ENCODE peak calls at places on chromosomes 11 and 22, in four cellular contexts. B is GM12878, O is K562, E is WTC11. Q is an unnamed sample.

GRCh38 chr22:22687638-22688500 is 43.5 kb downstream of the GGTLC2 start:
- DNase-seq in B (no peak), O (peak; percentile 92), E (peak; percentile 24), Q (peak; percentile 60)

GRCh38 chr11:44324787-44325525 is 15.0 kb upstream of the ALX4 start:
- DNase-seq in B (no peak), O (no peak), E (no peak), Q (peak; percentile 55)

GRCh38 chr11:70233511-70233919 is 30.4 kb downstream of the FADD start:
- DNase-seq in B (no peak), O (peak; percentile 37), E (no peak), Q (no peak)

GRCh38 chr22:38953577-38954413 is 3.6 kb upstream of the APOBEC3A start:
- DNase-seq in B (peak; percentile 85), O (no peak), E (no peak), Q (no peak)

GRCh38 chr11:17653606-17654005 is 65.8 kb upstream of the MYOD1 start:
- DNase-seq in B (no peak), O (no peak), E (no peak), Q (no peak)

GRCh38 chr11:18704698-18705097 is 6.1 kb downstream of the TMEM86A start:
- DNase-seq in B (no peak), O (no peak), E (no peak), Q (no peak)

GRCh38 chr11:64060861-64061444 is 25.2 kb downstream of the FLRT1 start:
- DNase-seq in B (no peak), O (peak; percentile 96), E (peak; percentile 83), Q (peak; percentile 81)

GRCh38 chr22:49917997-49918910 is at the start of the genes ALG12 and CRELD2:
- DNase-seq in B (peak; percentile 70), O (peak; percentile 96), E (peak; percentile 98), Q (peak; percentile 100)

GRCh38 chr11:21814169-21814568 is 378.7 kb upstream of the ANO5 start:
- DNase-seq in B (no peak), O (no peak), E (no peak), Q (no peak)

GRCh38 chr11:86608251-86608799 is 64.1 kb downstream of the ME3 start:
- DNase-seq in B (peak; percentile 21), O (peak; percentile 76), E (peak; percentile 56), Q (peak; percentile 40)

DNA sequence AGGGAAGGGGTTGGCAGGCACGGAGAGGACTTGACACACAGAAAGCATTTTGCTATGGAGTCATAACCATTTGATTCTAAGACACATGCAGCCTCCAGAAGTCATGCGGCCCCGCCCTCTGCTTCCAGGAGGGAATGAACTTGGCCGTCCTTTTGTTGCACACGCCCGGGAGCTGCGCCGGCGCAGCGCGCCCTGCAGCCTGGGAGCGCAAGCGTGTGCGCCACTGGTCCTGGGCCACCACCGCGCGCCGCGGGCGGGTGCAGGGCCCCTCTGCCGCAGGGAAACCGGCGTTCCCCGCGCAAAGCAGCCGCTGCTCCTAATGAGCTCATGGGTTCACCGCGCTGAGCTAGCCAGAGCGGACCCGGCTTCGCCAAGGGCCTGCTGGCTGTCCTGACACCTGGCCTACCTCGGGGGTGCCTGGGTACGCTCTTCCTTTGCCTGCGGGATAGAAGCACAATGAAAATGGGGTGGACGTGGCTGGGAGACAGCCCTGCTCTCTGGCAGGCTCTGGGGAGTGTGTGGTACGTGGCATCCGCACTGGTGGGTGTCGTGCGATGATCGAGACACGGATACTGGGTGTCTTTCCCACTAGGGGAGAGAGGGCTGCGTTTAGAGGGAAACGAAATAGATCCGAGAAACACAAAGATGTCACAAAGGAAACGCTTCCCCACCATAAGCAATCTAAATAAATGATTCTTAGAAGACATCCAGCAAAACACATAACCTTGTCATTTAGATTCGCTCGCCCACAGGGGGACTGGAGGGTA is 669 bp downstream of the MICAL3 start:
- DNase-seq in B (no peak), O (peak; percentile 61), E (peak; percentile 67), Q (peak; percentile 87)
- TF ChIP-seq USF1 in B (no peak), O (no peak), E (no peak), Q (peak; percentile 22)

DNA sequence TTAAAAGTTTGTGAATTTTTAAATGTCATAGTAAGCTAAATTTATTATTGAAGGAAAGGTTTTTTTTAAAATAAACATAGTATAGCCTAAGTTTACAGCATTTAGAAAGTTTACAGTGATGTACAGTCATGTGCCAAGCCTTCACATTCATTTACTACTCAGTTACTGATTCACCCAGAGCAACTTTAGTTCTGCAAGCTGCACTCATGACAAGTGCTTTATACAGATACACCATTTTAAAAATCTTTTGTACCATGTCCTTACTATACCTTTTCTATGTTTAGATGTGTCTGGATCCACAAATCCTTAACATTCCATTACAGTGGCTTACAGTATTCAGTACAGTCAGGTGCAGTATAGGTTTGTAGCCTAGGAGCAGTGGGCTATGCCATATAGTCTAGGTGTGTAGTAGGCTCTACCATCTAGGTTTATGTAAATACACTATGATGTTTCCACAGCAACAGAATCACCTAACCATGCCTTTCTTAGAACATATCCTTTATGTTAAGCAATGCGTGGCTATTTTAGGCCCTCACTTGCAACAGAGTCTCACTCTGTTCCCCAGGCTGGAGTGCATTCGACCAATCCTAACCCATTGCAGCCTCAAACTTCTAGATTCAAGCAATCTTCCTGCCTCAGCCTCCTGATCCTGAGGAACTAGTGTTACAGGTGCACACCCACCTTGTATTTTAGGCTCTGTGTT is 79.5 kb upstream of the SLC25A18 start:
- DNase-seq in B (no peak), O (no peak), E (no peak), Q (no peak)
- TF ChIP-seq USF1 in B (no peak), O (no peak), E (no peak), Q (no peak)

GRCh38 chr11:107857550-107858216 is 904 bp downstream of the SLC35F2 start:
- DNase-seq in B (no peak), O (no peak), E (no peak), Q (no peak)

GRCh38 chr11:107856180-107856980 is 2.2 kb downstream of the SLC35F2 start:
- DNase-seq in B (no peak), O (no peak), E (no peak), Q (no peak)

GRCh38 chr11:107856981-107857517 is 1.5 kb downstream of the SLC35F2 start:
- DNase-seq in B (no peak), O (no peak), E (no peak), Q (no peak)

GRCh38 chr11:107859459-107860239 is 1.1 kb upstream of the SLC35F2 start:
- DNase-seq in B (peak; percentile 63), O (no peak), E (peak; percentile 51), Q (peak; percentile 55)

DNA sequence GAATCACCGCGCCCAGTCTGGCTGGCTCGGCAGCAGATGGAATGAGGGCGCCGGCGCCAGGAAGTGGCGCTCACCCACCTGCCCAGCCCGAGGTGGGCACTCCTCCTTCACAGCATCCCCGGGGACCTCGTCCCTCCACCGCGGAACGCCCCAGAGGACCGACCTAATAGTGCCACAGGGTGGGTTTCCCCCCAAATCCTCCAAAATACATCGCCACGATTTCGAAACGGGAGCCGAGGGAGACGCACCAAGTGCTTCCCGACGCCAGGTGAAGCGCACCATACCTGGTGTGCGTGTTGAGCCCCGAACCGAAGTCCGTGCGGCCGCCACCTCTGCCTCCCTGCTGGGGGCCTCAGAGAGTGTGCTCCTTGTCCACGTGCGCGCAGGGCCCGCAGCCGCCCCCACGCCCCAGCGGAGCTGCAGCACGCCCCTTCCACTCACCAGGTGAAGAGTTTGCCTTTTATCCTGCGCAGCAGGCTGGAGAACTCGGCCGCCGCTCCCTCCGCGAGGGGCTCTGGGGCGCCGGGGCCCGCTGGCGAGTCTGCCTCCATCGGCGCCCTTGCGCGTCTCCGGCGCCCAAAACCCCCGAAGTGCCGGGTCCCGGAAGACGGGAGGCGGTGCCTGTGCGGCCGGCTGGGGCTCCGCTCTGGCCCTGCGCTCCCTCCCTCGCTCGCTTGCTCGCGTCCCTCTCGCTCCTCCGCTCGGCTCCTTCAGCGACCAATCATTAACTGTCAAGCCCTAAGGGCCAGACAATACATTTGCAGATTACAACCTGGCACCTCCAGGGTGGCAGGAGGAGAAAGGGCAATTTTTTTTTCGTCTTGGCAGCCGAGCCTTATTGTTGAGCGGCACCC is at the start of gene SLC35F2:
- DNase-seq in B (peak; percentile 80), O (peak; percentile 73), E (peak; percentile 80), Q (peak; percentile 86)
- TF ChIP-seq USF1 in B (peak; percentile 62), O (peak; percentile 79), E (peak; percentile 41), Q (no peak)

GRCh38 chr11:14578551-14578956 is 58.4 kb upstream of the PSMA1 start:
- DNase-seq in B (peak; percentile 65), O (peak; percentile 38), E (no peak), Q (peak; percentile 24)
- TF ChIP-seq USF1 in B (no peak), O (no peak), E (no peak), Q (no peak)

DNA sequence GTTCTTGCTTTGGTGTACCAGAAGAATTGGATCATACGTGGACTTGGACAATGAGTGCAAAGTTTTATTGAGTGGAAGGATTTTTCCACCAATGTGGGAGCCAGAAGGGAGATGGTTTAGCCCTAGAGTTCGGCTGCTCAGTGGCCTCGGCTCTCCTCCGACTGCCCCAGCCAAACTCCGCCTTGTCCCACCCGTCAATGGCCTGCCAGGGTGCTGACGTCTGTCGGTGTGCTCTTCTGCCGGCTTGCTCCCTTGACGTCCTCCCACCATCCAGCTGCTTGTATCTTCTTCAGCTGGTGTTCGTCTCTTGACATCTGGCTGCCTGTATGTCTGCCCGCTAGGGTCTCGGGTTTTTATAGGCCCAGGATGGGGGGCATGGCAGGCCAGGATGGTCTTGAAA is 154.8 kb downstream of the APOL5 start:
- DNase-seq in B (no peak), O (no peak), E (no peak), Q (no peak)
- TF ChIP-seq USF1 in B (no peak), O (no peak), E (no peak), Q (no peak)

DNA sequence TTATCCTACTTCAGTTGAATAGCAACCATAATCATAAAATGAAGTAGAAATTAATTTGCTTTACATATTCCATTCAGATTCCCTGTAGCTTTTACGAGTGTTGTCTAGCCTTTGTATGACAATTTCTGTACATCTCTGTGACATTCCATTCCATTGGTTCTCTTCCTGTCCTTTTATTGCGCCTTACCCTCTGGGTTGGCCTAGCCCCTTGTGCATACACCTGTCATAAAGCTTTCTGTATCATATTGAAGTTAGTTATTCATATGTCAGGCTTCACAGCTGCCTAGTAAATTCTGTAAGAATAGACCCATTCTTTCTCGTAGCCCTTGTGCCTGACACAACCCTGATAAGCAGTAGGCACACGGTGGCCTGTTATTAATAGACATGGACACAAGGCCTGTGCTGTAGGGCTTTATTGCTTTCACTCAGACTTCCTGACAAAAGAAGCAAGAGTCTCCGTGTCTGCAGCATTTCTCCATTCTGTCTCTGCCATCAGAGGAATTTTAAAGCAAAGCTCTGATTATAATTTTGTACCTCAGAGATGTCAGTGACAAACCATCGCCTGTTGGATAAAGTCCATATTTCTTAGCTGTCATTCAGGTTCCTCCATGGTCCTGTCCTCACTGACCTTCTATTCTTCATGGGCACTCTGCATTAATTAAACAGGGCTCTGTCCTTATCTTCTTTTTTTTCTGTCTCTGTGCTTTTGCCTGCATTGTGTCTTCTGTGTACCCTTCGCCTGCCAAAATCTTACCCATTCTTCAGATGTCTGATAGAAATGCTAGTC is 49.4 kb downstream of the BID start:
- DNase-seq in B (no peak), O (no peak), E (no peak), Q (no peak)
- TF ChIP-seq USF1 in B (no peak), O (no peak), E (no peak), Q (no peak)

Q was measured in SK-N-SH.